ENCODE peak calls at places on chromosomes 7 and 10, in four cellular contexts. I is IMR-90, K is H1, M is mesendoderm. B is an unnamed sample.

GRCh38 chr7:142797799-142798377 is 27.1 kb downstream of the PRSS2 start:
- DNase-seq in K (no peak), M (no peak), I (no peak), B (peak; percentile 30)

GRCh38 chr7:37354661-37355131 is 94.0 kb downstream of the ELMO1 start:
- DNase-seq in I (no peak), K (no peak), M (peak; percentile 70), B (no peak)

GRCh38 chr10:7409045-7409731 is 1.6 kb downstream of the SFMBT2 start:
- DNase-seq in K (no peak), I (no peak), M (peak; percentile 45), B (peak; percentile 33)

GRCh38 chr10:114103286-114103685 is 59.6 kb downstream of the ADRB1 start:
- DNase-seq in K (no peak), M (peak; percentile 57), I (peak; percentile 67), B (no peak)

GRCh38 chr7:88432321-88432720 is 125.6 kb upstream of the STEAP4 start:
- DNase-seq in M (no peak), K (no peak), I (no peak), B (no peak)

GRCh38 chr7:121395494-121395960 is 581 bp downstream of the FAM3C start:
- DNase-seq in K (no peak), I (peak; percentile 13), M (peak; percentile 79), B (peak; percentile 52)

GRCh38 chr10:22319559-22320558 is 1.0 kb upstream of the BMI1 start:
- DNase-seq in K (no peak), I (no peak), M (no peak), B (no peak)

GRCh38 chr10:6885284-6885683 is 305.2 kb upstream of the PRKCQ start:
- DNase-seq in M (no peak), I (no peak), K (no peak), B (no peak)

GRCh38 chr10:25849268-25849667 is 84.8 kb upstream of the MYO3A start:
- DNase-seq in M (no peak), I (no peak), K (no peak), B (no peak)

GRCh38 chr10:47366731-47367460 is 17.2 kb downstream of the ZNF488 start:
- DNase-seq in M (no peak), K (no peak), I (no peak), B (peak; percentile 3)

GRCh38 chr10:103583871-103584215 is 90.3 kb downstream of the NEURL1 start:
- DNase-seq in K (no peak), I (no peak), M (no peak), B (no peak)

GRCh38 chr10:4781955-4782354 is 44.1 kb upstream of the AKR1E2 start:
- DNase-seq in M (no peak), K (no peak), I (no peak), B (no peak)

GRCh38 chr7:90303241-90303640 is 17.9 kb downstream of the FAM237B start:
- DNase-seq in K (no peak), M (no peak), I (no peak), B (no peak)

DNA sequence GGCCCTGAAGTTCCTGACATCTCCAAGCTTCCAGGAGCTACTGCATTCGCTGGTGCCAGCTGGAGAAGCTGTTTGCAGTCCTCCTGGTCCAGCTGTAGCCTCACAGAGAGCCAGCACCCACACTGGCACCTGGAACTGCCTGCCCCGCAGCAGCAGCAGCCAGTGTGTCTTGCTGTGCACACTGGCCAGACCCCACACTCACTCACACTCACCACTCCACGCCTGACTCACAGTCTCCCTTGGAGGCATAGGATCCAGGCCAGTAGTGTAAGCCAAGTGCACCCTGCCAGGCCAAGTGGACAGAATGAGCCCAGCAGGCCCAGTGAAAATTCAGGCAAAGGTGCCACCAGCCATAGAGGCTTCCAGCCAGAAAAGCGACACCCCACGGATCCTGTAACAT is 566.3 kb downstream of the GRM8 start:
- DNase-seq in I (no peak), K (no peak), M (no peak), B (no peak)
- H2BK15ac ChIP-seq in I (no peak overlapping the region), K (no peak overlapping the region), M (no peak overlapping the region), B (no peak overlapping the region)

GRCh38 chr7:45977256-45977655 is 56.2 kb upstream of the IGFBP3 start:
- DNase-seq in I (no peak), M (no peak), K (no peak), B (no peak)

GRCh38 chr7:45975847-45976484 is 54.9 kb upstream of the IGFBP3 start:
- DNase-seq in M (no peak), I (no peak), K (no peak), B (no peak)

GRCh38 chr7:45978010-45978681 is 57.1 kb upstream of the IGFBP3 start:
- DNase-seq in K (peak; percentile 41), M (peak; percentile 97), I (peak; percentile 99), B (peak; percentile 57)

GRCh38 chr7:45975367-45975766 is 54.3 kb upstream of the IGFBP3 start:
- DNase-seq in K (no peak), M (no peak), I (peak; percentile 21), B (no peak)

DNA sequence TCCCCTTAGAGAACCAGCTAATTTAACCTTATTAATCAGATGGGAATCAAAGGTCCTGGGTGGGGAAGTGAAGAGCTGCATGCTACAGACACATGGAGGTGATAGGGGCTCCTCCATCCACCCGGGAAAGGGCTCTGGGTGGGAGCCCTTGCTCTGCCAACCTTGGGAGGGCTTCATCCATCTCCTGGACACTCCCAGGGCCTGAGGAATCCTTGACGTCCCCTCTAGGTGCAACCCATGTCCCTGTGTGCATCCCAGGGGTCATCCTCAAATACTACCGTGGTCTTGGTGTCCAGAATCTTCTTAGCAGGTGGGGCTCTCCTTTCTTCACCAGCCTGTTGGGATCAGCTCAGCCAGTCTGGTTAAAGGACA is 55.4 kb upstream of the IGFBP3 start:
- DNase-seq in K (no peak), I (no peak), M (no peak), B (no peak)
- H3K56ac ChIP-seq in K (no peak overlapping the region), I (no peak overlapping the region), M (no peak overlapping the region), B (no peak overlapping the region)

GRCh38 chr7:128833148-128833938 is 3.1 kb downstream of the FLNC start:
- DNase-seq in K (no peak), I (peak; percentile 88), M (peak; percentile 72), B (peak; percentile 64)

GRCh38 chr7:128835231-128835751 is 5.1 kb downstream of the FLNC start:
- DNase-seq in M (no peak), K (no peak), I (no peak), B (no peak)

GRCh38 chr7:128831994-128832879 is 2.0 kb downstream of the FLNC start:
- DNase-seq in I (peak; percentile 30), M (peak; percentile 97), K (no peak), B (peak; percentile 78)

GRCh38 chr7:128832880-128833147 is 2.6 kb downstream of the FLNC start:
- DNase-seq in K (no peak), I (no peak), M (no peak), B (no peak)

DNA sequence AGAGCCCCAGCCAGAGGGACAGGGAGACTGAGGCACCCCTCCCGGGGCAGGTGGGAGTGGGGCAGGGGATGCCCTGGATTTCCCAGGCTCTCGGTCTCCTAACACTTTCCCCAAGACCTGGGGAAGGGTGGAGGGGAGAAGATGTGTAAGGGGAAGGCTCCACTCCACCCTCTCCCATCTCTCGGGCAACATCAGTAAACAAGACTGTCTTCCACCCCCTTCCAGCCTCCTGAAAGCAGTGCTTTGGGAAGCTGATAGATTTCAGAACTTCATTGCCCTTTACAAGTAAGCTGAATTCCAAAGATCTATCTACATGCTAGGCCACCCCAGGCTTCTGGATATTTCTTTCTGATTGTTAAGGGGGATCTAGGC is 3.7 kb downstream of the FLNC start:
- DNase-seq in I (no peak), M (peak; percentile 57), K (no peak), B (no peak)
- H3K4ac ChIP-seq in I (no peak overlapping the region), M (no peak overlapping the region), K (peak overlapping the region; percentile 32), B (no peak overlapping the region)

GRCh38 chr10:79434816-79435215 is 10.6 kb downstream of the ZCCHC24 start:
- DNase-seq in K (no peak), I (peak; percentile 86), M (peak; percentile 28), B (no peak)
- H2BK15ac ChIP-seq in K (no peak overlapping the region), I (peak overlapping the region; percentile 82), M (no peak overlapping the region), B (no peak overlapping the region)

DNA sequence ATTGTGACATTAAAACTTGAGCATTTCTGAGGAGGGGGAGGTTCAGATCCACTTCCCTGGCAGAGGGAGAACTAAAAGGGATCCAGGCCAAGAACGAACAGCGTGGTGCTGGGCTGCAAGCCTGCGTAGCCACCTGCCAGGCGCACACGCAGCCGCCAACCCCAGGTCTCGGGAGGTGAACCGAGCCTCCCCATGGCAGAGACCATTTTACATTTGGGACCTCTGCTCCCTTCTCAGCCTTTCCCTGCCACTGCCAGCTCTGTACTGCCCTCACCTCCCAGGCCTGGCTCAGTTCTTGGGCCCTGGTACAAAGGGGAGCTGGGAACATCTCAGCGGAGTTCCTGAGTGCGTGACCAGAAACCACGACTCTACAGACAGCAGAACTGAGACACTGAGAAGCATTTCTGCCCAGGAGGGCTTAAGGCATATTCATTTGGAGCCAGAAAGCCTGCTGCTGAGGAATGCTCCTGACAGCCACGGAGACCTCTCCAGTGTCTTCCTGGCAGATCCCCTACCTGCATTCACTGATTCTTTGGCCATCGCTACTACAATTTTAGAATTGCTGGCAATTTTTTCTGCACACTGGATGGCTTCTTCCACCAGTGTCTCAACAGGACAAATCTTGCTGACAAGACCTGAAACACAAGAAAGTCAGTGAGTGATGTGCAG is 7.6 kb downstream of the ECHS1 start:
- DNase-seq in I (no peak), K (no peak), M (no peak), B (no peak)
- H3K56ac ChIP-seq in I (no peak overlapping the region), K (no peak overlapping the region), M (no peak overlapping the region), B (no peak overlapping the region)

DNA sequence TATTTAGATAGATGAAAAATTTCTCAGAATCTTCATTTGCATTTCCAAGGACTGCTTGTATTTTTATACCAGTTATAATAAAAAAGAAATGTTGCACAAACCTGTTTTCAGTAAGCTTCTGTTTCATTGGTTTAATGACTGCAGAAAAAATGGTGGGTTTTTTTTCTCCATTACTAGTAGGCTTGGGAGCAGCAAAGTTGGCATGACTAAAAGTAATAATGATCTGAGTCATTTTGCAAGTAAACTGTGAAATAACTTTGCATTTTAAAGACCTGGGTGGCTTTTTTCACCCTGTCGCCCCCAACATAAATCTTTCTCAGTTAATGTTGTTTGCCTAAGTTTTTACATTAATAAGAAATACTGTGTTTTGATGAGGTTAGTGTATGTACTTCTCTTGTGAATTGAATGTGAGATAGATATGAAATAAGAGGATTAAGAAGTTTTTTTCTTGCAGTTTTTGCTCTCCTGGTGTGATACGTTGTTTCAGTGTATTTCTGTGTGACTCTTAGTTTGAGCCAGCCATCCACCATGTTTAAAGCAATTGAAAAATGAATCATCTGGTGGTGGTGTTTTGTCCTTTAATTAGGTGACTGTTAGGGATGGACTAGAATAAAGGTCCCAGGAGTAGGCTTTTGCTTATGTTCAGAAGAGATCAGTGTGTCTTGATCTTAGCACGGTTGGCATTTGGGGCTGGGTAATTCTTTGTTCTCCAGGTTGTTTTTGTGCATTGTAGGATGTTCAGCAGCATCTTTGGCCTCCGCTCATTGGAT is 1.8 kb downstream of the GNAI1 start:
- DNase-seq in K (no peak), M (no peak), I (peak; percentile 63), B (no peak)
- H3K4ac ChIP-seq in K (no peak overlapping the region), M (no peak overlapping the region), I (peak overlapping the region; percentile 45), B (no peak overlapping the region)